ENCODE peak calls at places on chromosomes 11 and 22, in ten cellular contexts. H, G, Z, P, R, D, Y, N, U and K are unnamed samples. For H3K27me3 and H3K36me3, the result is how much of the 10 kb centered on the place peaks cover.

GRCh38 chr11:64848214-64848778 is 3.8 kb upstream of the CDC42BPG start:
- DNase-seq in G (no peak), Z (no peak), H (no peak), U (no peak), P (no peak), Y (no peak), N (no peak), D (no peak), R (no peak), K (no peak)

GRCh38 chr22:27791494-27792241 is 9.9 kb downstream of the MN1 start:
- DNase-seq in R (no peak), U (no peak), G (no peak), D (no peak), P (no peak), N (no peak), Z (no peak), Y (no peak), H (no peak), K (no peak)

GRCh38 chr11:7907121-7907520 is 23.9 kb downstream of the OR10A6 start:
- DNase-seq in P (no peak), U (no peak), G (no peak), Y (no peak), N (no peak), H (no peak), R (no peak), Z (no peak), D (no peak), K (no peak)

GRCh38 chr11:27444801-27445215 is 27.8 kb downstream of the LGR4 start:
- DNase-seq in Y (peak), N (no peak), P (no peak), Z (peak), U (no peak), D (no peak), G (no peak), R (no peak), H (no peak), K (peak)

GRCh38 chr11:126415669-126416420 is 60.4 kb downstream of the ST3GAL4 start:
- DNase-seq in N (no peak), H (peak), R (no peak), P (peak), Z (no peak), G (peak), D (peak), U (peak), Y (no peak), K (peak)

GRCh38 chr11:14386895-14387480 is 28.0 kb upstream of the RRAS2 start:
- DNase-seq in Y (peak), U (no peak), G (peak), Z (peak), P (no peak), R (no peak), D (peak), H (peak), N (no peak), K (peak)

GRCh38 chr11:71252782-71253730 is 679 bp upstream of the SHANK2 start:
- DNase-seq in R (no peak), N (no peak), G (no peak), P (peak), D (peak), U (no peak), H (no peak), Y (no peak), Z (peak), K (peak)

GRCh38 chr11:117826832-117827231 is 2.3 kb upstream of the FXYD2 start:
- DNase-seq in H (no peak), G (no peak), Z (no peak), R (no peak), Y (no peak), N (no peak), P (peak), D (no peak), U (no peak), K (no peak)

GRCh38 chr11:108008656-108009496 is at the start of gene CUL5:
- DNase-seq in D (peak), P (peak), G (peak), R (peak), H (peak), N (peak), Z (peak), U (peak), Y (peak), K (peak)

GRCh38 chr22:46354993-46355305 is 19.4 kb downstream of the TRMU start:
- DNase-seq in G (no peak), D (no peak), N (no peak), R (no peak), Z (no peak), Y (no peak), H (peak), P (no peak), U (no peak), K (peak)

GRCh38 chr11:66834943-66835342 is 8.3 kb upstream of the RCE1 start:
- DNase-seq in H (no peak), Z (no peak), P (no peak), N (no peak), D (no peak), R (no peak), U (no peak), G (no peak), Y (no peak), K (no peak)

GRCh38 chr22:42752912-42753311 is 32.2 kb upstream of the A4GALT start:
- DNase-seq in Z (no peak), P (no peak), N (no peak), G (peak), R (no peak), H (no peak), Y (no peak), U (no peak), D (no peak), K (peak)

GRCh38 chr11:18282626-18283025 is 16.6 kb downstream of the SAA1 start:
- DNase-seq in P (no peak), U (no peak), H (no peak), Y (no peak), G (no peak), D (no peak), Z (no peak), R (no peak), N (no peak), K (no peak)

GRCh38 chr11:124595302-124595701 is 15.9 kb upstream of the PANX3 start:
- DNase-seq in N (no peak), Y (no peak), Z (no peak), D (no peak), U (no peak), H (no peak), P (no peak), R (no peak), G (no peak), K (no peak)

GRCh38 chr22:17370036-17370765 is 941 bp downstream of the CECR2 start:
- DNase-seq in H (peak), G (peak), U (peak), D (peak), Y (no peak), R (no peak), N (no peak), Z (no peak), P (peak), K (peak)

DNA sequence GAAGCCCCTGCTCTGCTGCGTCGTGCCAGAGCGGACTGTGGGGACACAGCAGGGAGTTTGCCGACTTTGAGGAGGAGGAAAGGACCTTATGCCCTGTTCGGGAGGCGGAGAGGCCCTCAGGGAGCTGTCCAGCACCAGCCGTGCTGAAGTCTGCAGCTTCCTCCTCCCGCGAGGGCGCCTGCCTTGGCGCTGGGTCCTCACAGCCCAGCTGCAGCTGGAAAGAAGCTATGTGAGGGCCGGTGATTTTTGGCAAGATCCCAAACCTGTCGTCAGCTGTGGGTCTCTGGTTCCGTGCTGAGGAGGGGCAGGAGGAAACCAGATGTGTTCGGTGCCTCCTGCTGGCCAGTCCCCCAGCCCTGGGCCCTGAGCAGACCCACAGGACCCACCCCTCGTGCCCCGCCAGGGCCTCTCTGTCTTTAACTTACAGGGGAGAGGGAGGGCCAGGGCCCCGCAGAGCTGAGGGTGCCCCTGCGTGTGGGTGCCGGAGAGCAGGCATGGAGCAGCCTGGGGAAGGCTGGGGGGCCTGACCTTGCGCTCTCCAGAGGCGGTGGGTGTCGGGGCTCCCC is 12.0 kb downstream of the BRSK2 start:
- DNase-seq in R (no peak), Z (peak), G (peak), P (peak), N (peak), Y (no peak), D (peak), U (peak), H (peak), K (peak)
- H3K27me3 ChIP-seq in R (under half), Z (under half), G (under half), P (under half), N (under half), Y (under half), D (under half), U (under half), H (under half), K (under half)

GRCh38 chr22:39893526-39893925 is at the start of gene ENTHD1:
- DNase-seq in H (no peak), Y (no peak), P (no peak), N (no peak), D (no peak), U (no peak), Z (no peak), R (no peak), G (no peak), K (no peak)
- H3K4me3 ChIP-seq in H (no peak), Y (no peak), P (no peak), N (no peak), D (no peak), U (no peak), Z (no peak), R (no peak), G (no peak), K (no peak)

GRCh38 chr11:74819400-74819799 is 70.8 kb downstream of the RNF169 start:
- DNase-seq in Y (no peak), G (no peak), H (no peak), D (no peak), U (no peak), Z (no peak), R (no peak), N (no peak), P (no peak), K (no peak)
- H3K36me3 ChIP-seq in Y (under half), G (under half), H (under half), D (under half), U (under half), Z (under half), R (under half), N (under half), P (under half), K (under half)

DNA sequence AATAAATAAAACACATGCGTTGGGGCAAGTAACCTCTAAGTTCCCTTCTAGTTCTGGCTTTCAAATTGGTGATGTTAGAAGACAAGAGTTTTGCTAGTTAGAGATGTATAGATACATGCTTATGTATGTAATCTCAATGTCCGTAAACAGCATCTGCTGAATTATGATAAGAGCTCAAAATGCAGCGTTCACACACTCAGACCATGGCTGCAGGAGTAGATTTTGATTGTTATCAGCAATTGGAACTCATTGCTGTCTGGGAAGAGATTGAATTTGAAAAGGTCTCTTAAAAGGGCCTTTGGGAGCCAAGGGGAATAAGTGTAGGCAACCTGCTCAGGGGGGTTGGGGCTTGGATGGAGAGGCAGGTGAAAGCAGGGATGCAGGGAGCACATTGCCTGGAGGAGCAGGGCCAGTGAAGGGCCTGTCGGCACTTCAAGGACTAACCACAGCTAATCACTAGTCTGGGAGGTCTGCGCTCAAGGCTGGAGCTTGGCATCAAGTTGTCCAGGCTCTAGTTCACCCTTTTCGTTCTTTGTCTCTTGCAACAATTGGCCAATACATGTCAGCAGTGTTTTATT is 2.7 kb upstream of the RAG1 start:
- DNase-seq in P (no peak), D (no peak), Z (no peak), N (no peak), G (no peak), H (no peak), R (no peak), Y (no peak), U (no peak), K (no peak)
- H3K27me3 ChIP-seq in P (under half), D (under half), Z (under half), N (under half), G (under half), H (under half), R (under half), Y (under half), U (under half), K (under half)

DNA sequence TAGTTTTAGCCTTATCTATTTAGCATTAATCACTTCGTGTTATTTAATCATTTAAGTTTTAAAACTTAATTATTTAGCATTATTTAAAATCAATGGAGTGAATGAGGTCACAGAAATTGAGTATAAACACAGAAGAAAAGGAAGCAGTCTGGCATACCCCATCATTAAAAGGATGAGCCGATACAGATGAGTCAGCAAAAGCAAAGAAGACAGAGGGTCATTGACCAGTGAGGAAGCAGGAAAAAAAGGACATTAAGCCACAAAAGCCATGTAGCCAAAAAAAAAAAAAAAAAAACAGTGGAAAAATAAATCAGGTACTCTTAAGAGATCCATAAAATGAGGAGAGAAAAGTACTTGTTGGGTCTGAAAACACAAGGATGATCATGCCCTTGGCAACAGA is 71.5 kb downstream of the TYR start:
- DNase-seq in G (no peak), P (no peak), U (no peak), Y (no peak), N (no peak), R (no peak), H (no peak), D (no peak), Z (no peak), K (no peak)
- H3K4me3 ChIP-seq in G (no peak), P (no peak), U (no peak), Y (no peak), N (no peak), R (no peak), H (no peak), D (no peak), Z (no peak), K (no peak)

GRCh38 chr11:57680552-57680874 is 12.6 kb downstream of the ZDHHC5 start:
- DNase-seq in P (no peak), G (no peak), H (no peak), U (no peak), D (no peak), N (no peak), Y (no peak), Z (no peak), R (no peak), K (no peak)
- H3K36me3 ChIP-seq in P (under half), G (half or more), H (under half), U (under half), D (under half), N (under half), Y (half or more), Z (under half), R (under half), K (under half)

GRCh38 chr11:116500002-116500832 is 272.6 kb downstream of the BUD13 start:
- DNase-seq in R (no peak), N (no peak), P (no peak), Y (no peak), Z (no peak), D (no peak), H (no peak), U (no peak), G (no peak), K (peak)
- H3K27me3 ChIP-seq in R (under half), N (under half), P (under half), Y (under half), Z (under half), D (under half), H (under half), U (half or more), G (under half), K (under half)